ENCODE peak calls at places on chromosome 1, in six cellular contexts. One of them, this sample, is unnamed.

GRCh38 chr1:15714438-15715136 is 21.5 kb upstream of the SLC25A34 start:
- DNase-seq in ovary: no peak
- DNase-seq in body of pancreas: no peak
- DNase-seq in NB4: no peak
- DNase-seq in erythroblast: no peak
- DNase-seq in H54: no peak
- DNase-seq in this sample: peak

GRCh38 chr1:3664700-3665375 is 12.5 kb downstream of the TP73 start:
- DNase-seq in ovary: no peak
- DNase-seq in body of pancreas: no peak
- DNase-seq in NB4: no peak
- DNase-seq in erythroblast: no peak
- DNase-seq in H54: no peak
- DNase-seq in this sample: no peak

GRCh38 chr1:91537281-91538069 is 36.8 kb downstream of the CDC7 start:
- DNase-seq in ovary: no peak
- DNase-seq in body of pancreas: no peak
- DNase-seq in NB4: no peak
- DNase-seq in erythroblast: no peak
- DNase-seq in H54: no peak
- DNase-seq in this sample: peak

GRCh38 chr1:32100359-32100758 is 7.5 kb upstream of the KPNA6 start:
- DNase-seq in ovary: no peak
- DNase-seq in body of pancreas: no peak
- DNase-seq in NB4: peak
- DNase-seq in erythroblast: no peak
- DNase-seq in H54: no peak
- DNase-seq in this sample: no peak

GRCh38 chr1:67427947-67428346 is 2.3 kb downstream of the SERBP1 start:
- DNase-seq in ovary: no peak
- DNase-seq in body of pancreas: no peak
- DNase-seq in NB4: no peak
- DNase-seq in erythroblast: peak
- DNase-seq in H54: no peak
- DNase-seq in this sample: no peak

GRCh38 chr1:109876617-109877319 is 33.9 kb upstream of the CSF1 start:
- DNase-seq in ovary: no peak
- DNase-seq in body of pancreas: no peak
- DNase-seq in NB4: no peak
- DNase-seq in erythroblast: no peak
- DNase-seq in H54: no peak
- DNase-seq in this sample: peak

GRCh38 chr1:61770131-61770530 is 27.9 kb downstream of the PATJ start:
- DNase-seq in ovary: no peak
- DNase-seq in body of pancreas: no peak
- DNase-seq in NB4: no peak
- DNase-seq in erythroblast: no peak
- DNase-seq in H54: no peak
- DNase-seq in this sample: no peak

GRCh38 chr1:65149391-65149729 is 1.4 kb downstream of the AK4 start:
- DNase-seq in ovary: no peak
- DNase-seq in body of pancreas: no peak
- DNase-seq in NB4: no peak
- DNase-seq in erythroblast: no peak
- DNase-seq in H54: no peak
- DNase-seq in this sample: no peak

GRCh38 chr1:56322211-56322610 is 257.2 kb downstream of the PLPP3 start:
- DNase-seq in ovary: no peak
- DNase-seq in body of pancreas: no peak
- DNase-seq in NB4: no peak
- DNase-seq in erythroblast: no peak
- DNase-seq in H54: no peak
- DNase-seq in this sample: peak

GRCh38 chr1:246425139-246425794 is 81.8 kb downstream of the SMYD3 start:
- DNase-seq in ovary: no peak
- DNase-seq in body of pancreas: no peak
- DNase-seq in NB4: no peak
- DNase-seq in erythroblast: peak
- DNase-seq in H54: no peak
- DNase-seq in this sample: no peak

GRCh38 chr1:163875927-163876320 is 554.2 kb downstream of the NUF2 start:
- DNase-seq in ovary: no peak
- DNase-seq in body of pancreas: no peak
- DNase-seq in NB4: no peak
- DNase-seq in erythroblast: no peak
- DNase-seq in H54: no peak
- DNase-seq in this sample: peak

GRCh38 chr1:54246097-54246721 is 46.2 kb downstream of the MRPL37 start:
- DNase-seq in ovary: no peak
- DNase-seq in body of pancreas: no peak
- DNase-seq in NB4: no peak
- DNase-seq in erythroblast: no peak
- DNase-seq in H54: no peak
- DNase-seq in this sample: no peak

GRCh38 chr1:235326719-235327558 is 1.0 kb downstream of the ARID4B start:
- DNase-seq in ovary: peak
- DNase-seq in body of pancreas: peak
- DNase-seq in NB4: peak
- DNase-seq in erythroblast: peak
- DNase-seq in H54: peak
- DNase-seq in this sample: no peak

GRCh38 chr1:9700340-9700739 is 48.8 kb downstream of the PIK3CD start:
- DNase-seq in ovary: no peak
- DNase-seq in body of pancreas: no peak
- DNase-seq in NB4: no peak
- DNase-seq in erythroblast: no peak
- DNase-seq in H54: peak
- DNase-seq in this sample: peak

GRCh38 chr1:31954607-31955283 is 16.6 kb upstream of the PTP4A2 start:
- DNase-seq in ovary: peak
- DNase-seq in body of pancreas: peak
- DNase-seq in NB4: peak
- DNase-seq in erythroblast: peak
- DNase-seq in H54: peak
- DNase-seq in this sample: peak

GRCh38 chr1:204108312-204109141 is 35.6 kb downstream of the SOX13 start:
- DNase-seq in ovary: no peak
- DNase-seq in body of pancreas: no peak
- DNase-seq in NB4: no peak
- DNase-seq in erythroblast: no peak
- DNase-seq in H54: no peak
- DNase-seq in this sample: no peak

GRCh38 chr1:25581764-25582163 is 34.8 kb upstream of the MAN1C1 start:
- DNase-seq in ovary: no peak
- DNase-seq in body of pancreas: no peak
- DNase-seq in NB4: no peak
- DNase-seq in erythroblast: no peak
- DNase-seq in H54: no peak
- DNase-seq in this sample: no peak

DNA sequence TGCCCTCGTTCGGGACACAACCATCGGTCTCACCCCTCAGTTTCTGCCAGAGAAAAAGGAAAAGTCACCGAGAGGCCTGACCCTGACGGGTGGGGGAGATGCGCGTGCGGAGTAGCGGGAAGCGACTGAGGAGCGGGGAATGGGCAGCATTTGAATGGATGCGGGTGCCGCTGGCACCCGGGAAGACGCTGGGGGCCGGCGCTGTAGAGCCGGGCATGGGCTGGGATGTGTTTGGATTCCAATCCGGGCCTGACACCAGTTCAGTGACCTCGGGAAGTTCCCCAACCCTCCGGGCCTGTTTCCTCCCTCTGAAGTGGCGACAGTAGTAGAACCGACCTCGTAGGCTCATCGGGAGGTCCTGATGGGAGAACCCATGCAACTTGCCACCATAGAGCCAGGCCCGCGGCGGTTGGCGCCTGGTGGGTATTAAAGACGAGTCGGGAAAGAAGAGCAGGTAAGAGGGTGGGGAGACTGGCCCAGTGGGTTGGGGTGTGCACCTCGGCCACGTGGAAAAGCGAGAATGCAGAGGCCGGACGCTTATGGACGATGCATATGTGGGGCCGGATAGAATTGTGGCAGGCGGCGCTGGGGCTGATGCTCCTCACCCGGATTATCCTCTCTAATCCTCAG is 622 bp upstream of the SLC16A1 start:
- DNase-seq in ovary: no peak
- DNase-seq in body of pancreas: no peak
- DNase-seq in NB4: no peak
- DNase-seq in erythroblast: peak
- DNase-seq in H54: no peak
- DNase-seq in this sample: no peak
- TF ChIP-seq POLR2A in ovary: no peak
- TF ChIP-seq POLR2A in body of pancreas: no peak
- TF ChIP-seq POLR2A in NB4: no peak
- TF ChIP-seq POLR2A in erythroblast: no peak
- TF ChIP-seq POLR2A in H54: no peak
- TF ChIP-seq POLR2A in this sample: no peak

DNA sequence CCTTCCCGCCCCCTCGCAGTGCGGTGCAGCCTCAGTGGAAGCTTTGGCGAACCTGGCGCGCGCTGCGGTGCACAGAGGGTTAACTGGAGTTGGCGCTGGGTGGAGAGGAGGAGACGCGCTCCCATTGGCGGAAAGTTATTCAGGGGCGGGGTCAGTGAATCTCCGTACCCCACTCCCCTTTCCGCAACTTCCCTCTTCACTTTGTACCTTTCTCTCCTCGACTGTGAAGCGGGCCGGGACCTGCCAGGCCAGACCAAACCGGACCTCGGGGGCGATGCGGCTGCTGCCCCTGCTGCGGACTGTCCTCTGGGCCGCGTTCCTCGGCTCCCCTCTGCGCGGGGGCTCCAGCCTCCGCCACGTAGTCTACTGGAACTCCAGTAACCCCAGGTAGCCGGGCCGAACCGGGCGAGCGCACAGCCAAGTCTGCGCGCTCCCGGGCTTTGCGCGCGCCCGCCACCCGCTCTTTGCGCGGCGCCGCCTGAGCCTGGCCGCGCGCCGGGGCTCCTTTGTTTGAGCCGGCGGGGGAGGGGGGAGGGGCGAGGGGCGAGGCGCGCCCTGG is at the start of gene EFNA4:
- DNase-seq in ovary: peak
- DNase-seq in body of pancreas: peak
- DNase-seq in NB4: peak
- DNase-seq in erythroblast: peak
- DNase-seq in H54: peak
- DNase-seq in this sample: peak
- TF ChIP-seq POLR2A in ovary: peak
- TF ChIP-seq POLR2A in body of pancreas: peak
- TF ChIP-seq POLR2A in NB4: peak
- TF ChIP-seq POLR2A in erythroblast: no peak
- TF ChIP-seq POLR2A in H54: peak
- TF ChIP-seq POLR2A in this sample: peak

GRCh38 chr1:178091986-178092745 is 1.7 kb upstream of the RASAL2 start:
- DNase-seq in ovary: no peak
- DNase-seq in body of pancreas: no peak
- DNase-seq in NB4: no peak
- DNase-seq in erythroblast: no peak
- DNase-seq in H54: no peak
- DNase-seq in this sample: peak

GRCh38 chr1:178096421-178096820 is 2.5 kb downstream of the RASAL2 start:
- DNase-seq in ovary: no peak
- DNase-seq in body of pancreas: no peak
- DNase-seq in NB4: no peak
- DNase-seq in erythroblast: no peak
- DNase-seq in H54: no peak
- DNase-seq in this sample: peak

GRCh38 chr1:178094752-178095645 is 1.1 kb downstream of the RASAL2 start:
- DNase-seq in ovary: no peak
- DNase-seq in body of pancreas: no peak
- DNase-seq in NB4: no peak
- DNase-seq in erythroblast: no peak
- DNase-seq in H54: no peak
- DNase-seq in this sample: no peak

GRCh38 chr1:178093958-178094751 is at the start of gene RASAL2:
- DNase-seq in ovary: peak
- DNase-seq in body of pancreas: peak
- DNase-seq in NB4: peak
- DNase-seq in erythroblast: peak
- DNase-seq in H54: peak
- DNase-seq in this sample: peak

DNA sequence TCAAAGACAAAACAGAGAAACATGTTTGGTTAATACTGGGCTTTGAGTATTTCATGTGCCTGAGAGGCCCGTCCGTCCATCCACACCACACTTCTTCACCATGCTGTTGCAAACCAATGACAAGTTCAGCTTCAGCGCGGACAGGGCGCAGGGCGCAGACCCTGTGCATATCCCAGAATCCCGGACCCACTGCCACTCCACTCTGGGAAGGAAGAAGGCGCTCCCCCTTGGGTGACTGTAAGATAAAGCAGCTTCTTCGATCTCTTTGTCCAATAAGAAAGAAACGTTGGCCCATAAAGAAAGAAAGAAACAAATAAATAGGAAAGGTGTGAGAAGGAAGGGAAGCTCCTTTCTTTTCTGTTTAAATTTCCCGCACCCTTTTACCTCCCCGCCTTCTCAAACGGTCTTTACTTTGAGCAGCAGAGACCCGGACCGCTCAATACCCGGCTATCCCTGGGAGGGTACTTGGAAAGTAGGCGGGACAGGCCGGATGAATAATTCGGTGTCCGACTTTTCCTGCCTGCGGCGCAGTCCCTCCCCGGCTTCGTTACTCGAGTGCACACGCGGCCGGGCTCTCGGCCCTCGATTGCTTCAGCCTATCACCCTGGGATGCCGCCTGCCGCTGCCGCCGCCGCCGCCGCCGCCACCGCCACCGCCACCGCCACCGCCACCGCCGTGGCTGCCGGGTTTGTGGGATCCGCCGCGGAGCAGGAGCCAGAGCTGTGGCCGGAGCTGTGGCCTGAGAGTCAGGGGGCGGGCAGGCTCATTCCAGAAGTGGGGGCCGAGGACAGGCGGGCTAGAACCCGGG is 550 bp upstream of the RASAL2 start:
- DNase-seq in ovary: peak
- DNase-seq in body of pancreas: peak
- DNase-seq in NB4: peak
- DNase-seq in erythroblast: peak
- DNase-seq in H54: peak
- DNase-seq in this sample: peak
- TF ChIP-seq POLR2A in ovary: no peak
- TF ChIP-seq POLR2A in body of pancreas: peak
- TF ChIP-seq POLR2A in NB4: peak
- TF ChIP-seq POLR2A in erythroblast: peak
- TF ChIP-seq POLR2A in H54: peak
- TF ChIP-seq POLR2A in this sample: no peak

GRCh38 chr1:43969746-43970466 is at the start of gene DPH2:
- DNase-seq in ovary: peak
- DNase-seq in body of pancreas: peak
- DNase-seq in NB4: peak
- DNase-seq in erythroblast: peak
- DNase-seq in H54: peak
- DNase-seq in this sample: peak
- TF ChIP-seq POLR2A in ovary: no peak
- TF ChIP-seq POLR2A in body of pancreas: peak
- TF ChIP-seq POLR2A in NB4: peak
- TF ChIP-seq POLR2A in erythroblast: peak
- TF ChIP-seq POLR2A in H54: no peak
- TF ChIP-seq POLR2A in this sample: no peak

GRCh38 chr1:116826818-116827606 is 72.8 kb downstream of the CD2 start:
- DNase-seq in ovary: no peak
- DNase-seq in body of pancreas: no peak
- DNase-seq in NB4: peak
- DNase-seq in erythroblast: peak
- DNase-seq in H54: no peak
- DNase-seq in this sample: peak
- TF ChIP-seq POLR2A in ovary: no peak
- TF ChIP-seq POLR2A in body of pancreas: no peak
- TF ChIP-seq POLR2A in NB4: no peak
- TF ChIP-seq POLR2A in erythroblast: no peak
- TF ChIP-seq POLR2A in H54: no peak
- TF ChIP-seq POLR2A in this sample: no peak